ENCODE peak calls at places on chromosomes 13 and 19, in six cellular contexts. L, Z, Q, C, T and F are unnamed samples.

GRCh38 chr19:11539495-11540365 is 1.1 kb downstream of the CNN1 start:
- DNase-seq in L (peak; percentile 83), Z (peak; percentile 64), Q (peak; percentile 58), C (no peak), T (peak; percentile 61), F (no peak)

GRCh38 chr13:105611424-105611823 is 924.0 kb downstream of the EFNB2 start:
- DNase-seq in L (no peak), Z (no peak), Q (no peak), C (no peak), T (no peak), F (no peak)

GRCh38 chr13:110715395-110716234 is 2.1 kb downstream of the ING1 start:
- DNase-seq in L (peak; percentile 96), Z (peak; percentile 99), Q (peak; percentile 100), C (peak; percentile 96), T (peak; percentile 99), F (peak; percentile 93)

GRCh38 chr13:71880753-71881541 is 13.9 kb upstream of the DACH1 start:
- DNase-seq in L (no peak), Z (no peak), Q (no peak), C (peak; percentile 18), T (no peak), F (no peak)

GRCh38 chr13:107277911-107278310 is 710.0 kb upstream of the ARGLU1 start:
- DNase-seq in L (no peak), Z (no peak), Q (peak; percentile 23), C (no peak), T (no peak), F (no peak)

GRCh38 chr13:78247362-78247761 is 328.7 kb upstream of the EDNRB start:
- DNase-seq in L (no peak), Z (no peak), Q (no peak), C (no peak), T (no peak), F (no peak)

GRCh38 chr19:45613926-45614725 is 12.1 kb upstream of the GPR4 start:
- DNase-seq in L (no peak), Z (peak; percentile 83), Q (peak; percentile 97), C (peak; percentile 92), T (no peak), F (no peak)

GRCh38 chr13:56338421-56338820 is 802.3 kb upstream of the PRR20A start:
- DNase-seq in L (no peak), Z (no peak), Q (no peak), C (no peak), T (no peak), F (no peak)

GRCh38 chr19:16078759-16079707 is 2.7 kb downstream of the TPM4 start:
- DNase-seq in L (peak; percentile 68), Z (peak; percentile 82), Q (peak; percentile 97), C (peak; percentile 99), T (peak; percentile 36), F (peak; percentile 92)

GRCh38 chr19:45935267-45935666 is 20.7 kb upstream of the NANOS2 start:
- DNase-seq in L (no peak), Z (no peak), Q (no peak), C (no peak), T (no peak), F (no peak)

GRCh38 chr13:110716235-110716505 is 2.7 kb downstream of the ING1 start:
- DNase-seq in L (no peak), Z (peak; percentile 64), Q (peak; percentile 66), C (peak; percentile 40), T (peak; percentile 57), F (peak; percentile 29)

GRCh38 chr13:104534847-104535246 is 1468.6 kb upstream of the SLC10A2 start:
- DNase-seq in L (no peak), Z (no peak), Q (no peak), C (peak; percentile 18), T (peak; percentile 17), F (peak; percentile 0)

GRCh38 chr19:47230921-47231214 is at the start of gene BBC3:
- DNase-seq in L (no peak), Z (no peak), Q (no peak), C (no peak), T (no peak), F (no peak)

GRCh38 chr13:52750713-52751112 is 11.1 kb upstream of the CNMD start:
- DNase-seq in L (no peak), Z (no peak), Q (no peak), C (no peak), T (no peak), F (no peak)

GRCh38 chr13:111384441-111385181 is 64.2 kb downstream of the TEX29 start:
- DNase-seq in L (no peak), Z (no peak), Q (no peak), C (no peak), T (no peak), F (no peak)

GRCh38 chr13:95956589-95957148 is 96.5 kb downstream of the UGGT2 start:
- DNase-seq in L (no peak), Z (no peak), Q (peak; percentile 1), C (no peak), T (no peak), F (no peak)

GRCh38 chr13:75151081-75151643 is 330.8 kb downstream of the TBC1D4 start:
- DNase-seq in L (no peak), Z (no peak), Q (peak; percentile 18), C (no peak), T (no peak), F (no peak)

GRCh38 chr13:84037937-84038464 is 155.7 kb upstream of the SLITRK1 start:
- DNase-seq in L (no peak), Z (no peak), Q (no peak), C (no peak), T (peak; percentile 59), F (no peak)

GRCh38 chr19:20397292-20397691 is 168.3 kb downstream of the ZNF737 start:
- DNase-seq in L (no peak), Z (no peak), Q (no peak), C (no peak), T (no peak), F (no peak)

GRCh38 chr19:3463959-3464796 is 16.1 kb downstream of the SMIM24 start:
- DNase-seq in L (peak; percentile 44), Z (no peak), Q (no peak), C (no peak), T (no peak), F (no peak)

GRCh38 chr13:109869312-109870237 is 83.2 kb upstream of the IRS2 start:
- DNase-seq in L (peak; percentile 86), Z (no peak), Q (peak; percentile 65), C (no peak), T (no peak), F (no peak)

GRCh38 chr19:40465025-40465780 is at the start of gene BLVRB:
- DNase-seq in L (no peak), Z (no peak), Q (peak; percentile 87), C (peak; percentile 39), T (no peak), F (peak; percentile 40)

GRCh38 chr19:35251456-35251855 is 2.7 kb downstream of the LSR start:
- DNase-seq in L (no peak), Z (no peak), Q (no peak), C (no peak), T (no peak), F (no peak)

GRCh38 chr19:31908486-31909255 is 436.7 kb upstream of the ZNF507 start:
- DNase-seq in L (no peak), Z (no peak), Q (no peak), C (no peak), T (no peak), F (no peak)

GRCh38 chr13:110232756-110233155 is 74.2 kb downstream of the COL4A1 start:
- DNase-seq in L (no peak), Z (no peak), Q (peak; percentile 77), C (no peak), T (no peak), F (no peak)

GRCh38 chr13:93948523-93948922 is 531.0 kb downstream of the DCT start:
- DNase-seq in L (no peak), Z (no peak), Q (no peak), C (no peak), T (no peak), F (no peak)

GRCh38 chr19:18013621-18014111 is 5.7 kb downstream of the ARRDC2 start:
- DNase-seq in L (no peak), Z (peak; percentile 54), Q (no peak), C (no peak), T (peak; percentile 39), F (no peak)

GRCh38 chr19:41726493-41726892 is 18.1 kb downstream of the CEACAM5 start:
- DNase-seq in L (no peak), Z (no peak), Q (no peak), C (no peak), T (no peak), F (no peak)
- TF ChIP-seq EZH2phosphoT487 in L (no peak), Z (no peak), Q (no peak), C (no peak), T (no peak), F (no peak)

GRCh38 chr19:14556662-14557188 is 15.1 kb downstream of the NDUFB7 start:
- DNase-seq in L (peak; percentile 94), Z (peak; percentile 90), Q (peak; percentile 93), C (peak; percentile 89), T (peak; percentile 91), F (peak; percentile 78)
- H3K79me2 ChIP-seq in L (peaks cover 15% of the 10 kb centered on the region), Z (peaks cover 91% of the 10 kb centered on the region), Q (no peaks in the 10 kb centered on the region), C (peaks cover 84% of the 10 kb centered on the region), T (peaks cover 84% of the 10 kb centered on the region), F (peaks cover 17% of the 10 kb centered on the region)

DNA sequence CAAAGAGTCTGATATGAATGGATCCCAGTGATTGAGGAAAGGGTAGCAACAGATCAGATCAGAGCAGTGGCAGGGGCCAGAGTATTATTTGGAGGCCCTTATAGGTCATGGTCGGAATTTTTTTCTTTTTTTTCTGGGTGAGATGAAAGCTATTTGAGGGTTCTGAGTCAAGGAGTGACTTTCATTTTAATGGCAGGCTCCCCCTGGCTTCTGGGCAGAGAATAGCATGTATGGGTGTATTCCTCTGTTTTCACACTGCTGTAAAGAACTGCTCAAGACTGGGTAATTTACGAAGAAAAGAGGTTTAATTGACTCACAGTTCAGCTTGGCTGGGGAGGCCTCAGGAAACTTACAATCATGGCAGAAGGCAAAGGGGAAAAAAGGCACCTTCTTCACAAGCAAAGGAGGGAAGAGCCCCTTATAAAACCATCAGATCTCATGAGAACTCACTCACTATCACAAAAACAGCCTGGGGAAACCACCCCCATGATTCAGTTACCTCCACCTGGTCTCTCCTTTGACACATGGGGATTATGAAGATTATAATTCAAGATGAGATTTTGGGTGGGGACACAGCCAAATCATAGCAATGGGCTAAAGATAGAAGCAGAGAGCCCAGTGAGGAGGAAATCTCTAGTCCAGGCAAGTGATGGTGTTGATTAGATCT is 3.0 kb upstream of the SLC6A16 start:
- DNase-seq in L (no peak), Z (no peak), Q (peak; percentile 67), C (peak; percentile 58), T (peak; percentile 30), F (peak; percentile 87)
- TF ChIP-seq EZH2phosphoT487 in L (no peak), Z (no peak), Q (no peak), C (no peak), T (no peak), F (no peak)

GRCh38 chr13:39773833-39774232 is 118.4 kb downstream of the COG6 start:
- DNase-seq in L (no peak), Z (no peak), Q (peak; percentile 56), C (peak; percentile 22), T (no peak), F (no peak)
- H3K79me2 ChIP-seq in L (no peaks in the 10 kb centered on the region), Z (no peaks in the 10 kb centered on the region), Q (no peaks in the 10 kb centered on the region), C (no peaks in the 10 kb centered on the region), T (no peaks in the 10 kb centered on the region), F (no peaks in the 10 kb centered on the region)

GRCh38 chr19:5080030-5080644 is 111.2 kb downstream of the KDM4B start:
- DNase-seq in L (peak; percentile 95), Z (no peak), Q (no peak), C (no peak), T (no peak), F (no peak)
- TF ChIP-seq EZH2phosphoT487 in L (no peak), Z (no peak), Q (no peak), C (no peak), T (no peak), F (no peak)